ENCODE peak calls at places on chromosomes 12 and 14, in seven cellular contexts. P, I, T, X, G, C and H are unnamed samples.
A peak's percentile ranks its signal among the peaks of the same experiment; 100 is the strongest.

GRCh38 chr14:50417853-50418252 is 21.2 kb upstream of the CDKL1 start:
- DNase-seq in P (no peak), I (no peak), T (peak; percentile 22), X (no peak), G (no peak), C (no peak), H (no peak)

GRCh38 chr12:46049665-46050064 is 59.3 kb upstream of the SCAF11 start:
- DNase-seq in P (no peak), I (no peak), T (no peak), X (no peak), G (no peak), C (no peak), H (no peak)

GRCh38 chr12:54759751-54760150 is 94.6 kb upstream of the MUCL1 start:
- DNase-seq in P (no peak), I (no peak), T (peak; percentile 6), X (peak; percentile 24), G (no peak), C (no peak), H (no peak)

GRCh38 chr14:31465113-31465512 is 7.8 kb upstream of the DTD2 start:
- DNase-seq in P (no peak), I (no peak), T (peak; percentile 37), X (no peak), G (no peak), C (no peak), H (no peak)

GRCh38 chr14:72554994-72555608 is 338.8 kb downstream of the DPF3 start:
- DNase-seq in P (no peak), I (no peak), T (no peak), X (no peak), G (no peak), C (no peak), H (no peak)

GRCh38 chr12:130929363-130929762 is 24.3 kb upstream of the ADGRD1 start:
- DNase-seq in P (no peak), I (no peak), T (no peak), X (no peak), G (no peak), C (no peak), H (no peak)

GRCh38 chr12:52091061-52091460 is 11.6 kb downstream of the SMIM41 start:
- DNase-seq in P (no peak), I (no peak), T (no peak), X (no peak), G (no peak), C (no peak), H (no peak)

GRCh38 chr14:54803926-54804719 is 98.5 kb downstream of the GCH1 start:
- DNase-seq in P (no peak), I (no peak), T (no peak), X (no peak), G (no peak), C (no peak), H (peak; percentile 39)

GRCh38 chr14:92841930-92842329 is 47.8 kb downstream of the GOLGA5 start:
- DNase-seq in P (no peak), I (no peak), T (no peak), X (no peak), G (no peak), C (no peak), H (no peak)

DNA sequence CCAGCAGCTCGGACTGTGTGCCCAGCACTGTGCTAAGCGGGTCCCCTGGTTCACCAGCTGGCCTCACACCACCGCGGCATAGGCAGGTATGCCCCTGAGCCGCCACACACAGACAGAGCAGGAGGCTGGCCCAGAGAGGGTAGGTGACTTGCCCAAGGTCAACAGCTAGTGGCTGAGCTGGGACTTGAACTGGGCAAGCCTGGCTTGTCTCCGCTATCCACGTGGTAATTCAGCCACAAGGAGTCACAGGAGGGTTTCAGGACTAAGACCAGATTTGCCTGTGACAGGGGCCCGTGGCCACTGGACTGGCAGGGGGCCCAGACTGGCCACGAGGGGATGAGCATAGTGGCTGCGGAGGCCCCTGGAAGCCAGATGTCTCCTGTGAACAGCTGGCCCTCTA is 47.7 kb downstream of the NCOR2 start:
- DNase-seq in P (no peak), I (peak; percentile 40), T (no peak), X (no peak), G (peak; percentile 44), C (no peak), H (no peak)
- H3K4me1 ChIP-seq in P (peaks cover 67% of the 10 kb centered on the region), I (peaks cover 54% of the 10 kb centered on the region), T (peaks cover 40% of the 10 kb centered on the region), X (peaks cover 64% of the 10 kb centered on the region), G (peaks cover 21% of the 10 kb centered on the region), C (peaks cover 40% of the 10 kb centered on the region), H (peaks cover 70% of the 10 kb centered on the region)

DNA sequence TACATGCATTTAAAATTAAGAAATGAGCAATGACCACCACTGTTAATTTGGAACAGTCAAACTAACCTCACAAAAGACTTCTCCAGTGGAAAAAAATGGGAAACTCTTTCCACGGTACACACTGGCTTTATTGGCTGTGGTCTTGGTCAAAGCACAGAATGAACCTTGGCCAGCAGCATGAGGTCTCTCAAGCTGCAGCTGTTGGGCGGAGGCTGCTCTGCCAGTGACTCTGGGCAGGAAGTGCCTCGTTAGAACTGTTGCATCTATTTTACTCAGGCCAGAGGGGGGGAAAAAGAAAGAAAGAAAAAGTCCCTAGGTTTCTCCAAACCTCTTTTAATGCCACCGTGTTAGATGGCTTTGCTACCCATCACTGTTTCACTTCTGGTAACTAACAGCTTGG is 279.8 kb upstream of the DIO2 start:
- DNase-seq in P (peak; percentile 5), I (peak; percentile 52), T (peak; percentile 65), X (peak; percentile 73), G (peak; percentile 55), C (no peak), H (no peak)
- H3K27ac ChIP-seq in P (no peak overlapping the region), I (no peak overlapping the region), T (peak overlapping the region; percentile 35), X (no peak overlapping the region), G (no peak overlapping the region), C (no peak overlapping the region), H (no peak overlapping the region)

GRCh38 chr12:81079280-81080076 is 1.6 kb downstream of the ACSS3 start:
- DNase-seq in P (no peak), I (no peak), T (no peak), X (no peak), G (no peak), C (no peak), H (no peak)
- H3K4me3 ChIP-seq in P (no peak overlapping the region), I (peak overlapping the region; percentile 68), T (no peak overlapping the region), X (peak overlapping the region; percentile 77), G (peak overlapping the region; percentile 54), C (peak overlapping the region; percentile 3), H (no peak overlapping the region)

DNA sequence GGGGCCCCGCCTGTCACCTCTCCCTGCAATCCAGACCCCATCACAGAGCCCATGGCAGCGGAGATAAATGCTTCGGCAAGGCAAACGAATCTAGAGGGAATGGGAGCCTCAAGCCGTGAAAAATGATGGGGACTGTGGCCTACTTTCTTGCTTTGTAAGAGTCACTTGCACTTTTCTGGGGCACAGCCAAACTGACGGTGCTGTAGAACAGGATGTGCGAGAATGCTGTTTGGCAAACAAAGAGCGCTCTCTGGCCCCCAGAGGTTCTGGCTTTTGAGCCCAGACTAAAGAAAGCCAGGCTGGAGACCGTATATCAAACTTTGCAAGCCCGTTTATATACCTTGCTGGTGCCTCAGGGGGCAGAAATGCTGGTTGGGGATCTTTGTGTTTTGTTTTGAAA is 108.7 kb downstream of the CACNA1C start:
- DNase-seq in P (no peak), I (peak; percentile 87), T (no peak), X (peak; percentile 89), G (peak; percentile 86), C (no peak), H (peak; percentile 52)
- H3K4me1 ChIP-seq in P (no peaks in the 10 kb centered on the region), I (peaks cover 20% of the 10 kb centered on the region), T (peaks cover 21% of the 10 kb centered on the region), X (peaks cover 20% of the 10 kb centered on the region), G (peaks cover 18% of the 10 kb centered on the region), C (no peaks in the 10 kb centered on the region), H (peaks cover 11% of the 10 kb centered on the region)

DNA sequence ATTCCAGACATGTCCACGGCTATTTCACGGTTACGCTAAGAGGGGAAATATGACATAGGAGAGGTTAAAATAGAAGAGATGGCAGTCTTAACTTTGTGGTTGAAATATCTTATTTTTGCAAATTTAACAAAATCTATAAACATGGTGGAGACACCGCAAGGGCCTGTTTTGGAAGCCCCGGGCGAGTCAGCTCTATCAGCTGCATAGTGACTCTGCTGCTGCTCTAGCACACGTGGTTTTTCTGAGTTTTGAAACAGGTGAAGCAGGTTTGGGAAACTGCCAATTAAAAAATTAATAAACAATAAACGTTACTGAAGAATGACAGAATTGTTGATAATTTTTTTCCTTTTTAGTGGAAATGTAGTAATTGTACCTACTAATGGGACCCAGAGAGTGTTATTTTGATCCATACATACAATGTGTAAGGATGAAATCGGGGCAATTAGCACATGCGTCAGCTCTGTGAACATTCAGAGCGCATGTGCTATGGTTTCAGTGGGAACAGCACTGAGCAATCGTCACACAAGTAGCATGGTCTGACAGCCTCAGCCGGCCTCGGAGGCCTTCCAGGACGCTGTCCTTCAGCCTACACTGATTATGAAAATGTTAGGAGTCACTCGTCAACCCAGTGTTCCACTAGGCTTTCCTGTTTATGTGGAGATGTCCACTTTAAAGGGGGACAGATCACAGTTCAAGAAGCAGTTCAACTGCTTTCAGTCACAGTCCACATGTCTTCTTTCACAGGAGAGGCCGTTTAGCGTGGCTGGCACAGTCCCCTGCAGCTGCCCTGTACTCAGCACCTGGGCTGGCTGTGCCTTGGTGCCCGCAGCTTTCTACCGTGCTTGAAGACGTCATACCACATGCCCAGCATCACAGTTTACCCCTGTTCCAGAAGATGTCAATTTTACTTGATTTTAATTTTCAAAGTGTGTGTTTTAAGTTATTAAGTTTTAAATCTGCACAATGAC is 51.8 kb downstream of the MOK start:
- DNase-seq in P (no peak), I (peak; percentile 75), T (no peak), X (no peak), G (peak; percentile 56), C (no peak), H (peak; percentile 81)
- H3K27ac ChIP-seq in P (no peak overlapping the region), I (peak overlapping the region; percentile 50), T (peak overlapping the region; percentile 44), X (no peak overlapping the region), G (peak overlapping the region; percentile 94), C (peak overlapping the region; percentile 55), H (no peak overlapping the region)

GRCh38 chr12:120886194-120887018 is 17.8 kb downstream of the SPPL3 start:
- DNase-seq in P (no peak), I (no peak), T (no peak), X (no peak), G (no peak), C (no peak), H (no peak)
- H3K4me3 ChIP-seq in P (no peak overlapping the region), I (no peak overlapping the region), T (no peak overlapping the region), X (no peak overlapping the region), G (no peak overlapping the region), C (no peak overlapping the region), H (no peak overlapping the region)